ENCODE peak calls at places on chromosomes 1 and 21, in eight cellular contexts. Z is B cell, L is psoas muscle, S is ELF-1, D is small intestine, F is keratinocyte, M is heart left ventricle, N is kidney epithelial cell. C is an unnamed sample.

GRCh38 chr1:230276401-230276800 is 149.7 kb downstream of the PGBD5 start:
- DNase-seq in Z (no peak), L (no peak), S (no peak), D (no peak), F (no peak), M (no peak), N (no peak), C (no peak)

GRCh38 chr21:15514073-15514946 is 215.5 kb upstream of the USP25 start:
- DNase-seq in Z (peak; percentile 73), L (no peak), S (no peak), D (peak; percentile 54), F (no peak), M (no peak), N (no peak), C (peak; percentile 52)

GRCh38 chr1:108051625-108052382 is 86.8 kb upstream of the VAV3 start:
- DNase-seq in Z (no peak), L (no peak), S (peak; percentile 59), D (peak; percentile 74), F (no peak), M (no peak), N (no peak), C (no peak)

GRCh38 chr1:230072296-230072695 is 5.3 kb downstream of the GALNT2 start:
- DNase-seq in Z (no peak), L (no peak), S (no peak), D (no peak), F (no peak), M (no peak), N (no peak), C (no peak)

GRCh38 chr1:223052931-223053330 is 90.1 kb downstream of the TLR5 start:
- DNase-seq in Z (no peak), L (no peak), S (no peak), D (no peak), F (no peak), M (no peak), N (no peak), C (no peak)

GRCh38 chr1:248837045-248837793 is 805 bp upstream of the ZNF672 start:
- DNase-seq in Z (peak; percentile 3), L (no peak), S (no peak), D (no peak), F (no peak), M (no peak), N (no peak), C (peak; percentile 26)

GRCh38 chr1:118154220-118154619 is 30.8 kb downstream of the SPAG17 start:
- DNase-seq in Z (no peak), L (no peak), S (no peak), D (no peak), F (no peak), M (no peak), N (no peak), C (no peak)

GRCh38 chr1:110055493-110056283 is 14.8 kb downstream of the ALX3 start:
- DNase-seq in Z (no peak), L (no peak), S (no peak), D (peak; percentile 58), F (no peak), M (no peak), N (no peak), C (no peak)

GRCh38 chr1:193971595-193971994 is 785.2 kb upstream of the B3GALT2 start:
- DNase-seq in Z (no peak), L (no peak), S (no peak), D (no peak), F (peak; percentile 88), M (no peak), N (peak; percentile 26), C (no peak)

GRCh38 chr21:25967566-25968438 is 202.8 kb downstream of the APP start:
- DNase-seq in Z (peak; percentile 68), L (no peak), S (no peak), D (no peak), F (no peak), M (no peak), N (no peak), C (no peak)

GRCh38 chr1:244296010-244296409 is 155.7 kb downstream of the ADSS2 start:
- DNase-seq in Z (no peak), L (no peak), S (no peak), D (no peak), F (no peak), M (no peak), N (no peak), C (no peak)

GRCh38 chr1:220992705-220993052 is 113.4 kb downstream of the HLX start:
- DNase-seq in Z (no peak), L (no peak), S (no peak), D (no peak), F (no peak), M (no peak), N (no peak), C (no peak)

C was measured in transverse colon.